ENCODE peak calls at places on chromosomes 11 and 22, in eight cellular contexts. I, A, R, U, K, Y, B and Z are unnamed samples.

GRCh38 chr11:46119352-46120216 is 1.7 kb downstream of the PHF21A start:
- DNase-seq in U (no peak), R (peak; percentile 59), A (peak; percentile 29), Y (peak; percentile 39), B (peak; percentile 73), K (peak; percentile 80), I (peak; percentile 74), Z (peak; percentile 56)

GRCh38 chr22:22833059-22833458 is 54.6 kb upstream of the IGLL5 start:
- DNase-seq in Y (no peak), A (no peak), K (no peak), U (no peak), B (no peak), I (no peak), R (no peak), Z (no peak)

GRCh38 chr11:64340671-64341335 is 799 bp downstream of the CCDC88B start:
- DNase-seq in U (no peak), I (peak; percentile 75), B (no peak), R (peak; percentile 87), K (no peak), Y (peak; percentile 61), A (no peak), Z (peak; percentile 72)

GRCh38 chr11:22192642-22193347 is at the start of gene ANO5:
- DNase-seq in A (peak; percentile 14), R (peak; percentile 74), Y (peak; percentile 78), I (peak; percentile 59), U (peak; percentile 71), B (peak; percentile 81), K (no peak), Z (peak; percentile 91)

GRCh38 chr11:131866535-131867400 is 496.4 kb downstream of the NTM start:
- DNase-seq in Y (no peak), I (no peak), K (no peak), R (no peak), B (no peak), U (no peak), A (no peak), Z (no peak)

GRCh38 chr22:23519442-23520177 is 60.5 kb downstream of the IGLL1 start:
- DNase-seq in A (no peak), U (no peak), R (no peak), B (no peak), K (no peak), I (peak; percentile 52), Y (no peak), Z (no peak)

GRCh38 chr22:21621891-21622623 is 7.8 kb downstream of the YDJC start:
- DNase-seq in Y (no peak), B (no peak), K (no peak), R (no peak), I (no peak), A (no peak), U (no peak), Z (no peak)

GRCh38 chr11:69081180-69081579 is 32.4 kb downstream of the TPCN2 start:
- DNase-seq in Y (no peak), U (no peak), K (no peak), I (no peak), R (no peak), A (no peak), B (no peak), Z (no peak)

GRCh38 chr11:27116684-27117083 is 76.1 kb downstream of the BBOX1 start:
- DNase-seq in B (no peak), R (no peak), U (no peak), I (no peak), A (no peak), Y (no peak), K (no peak), Z (no peak)

GRCh38 chr22:47369020-47369419 is 606.6 kb downstream of the TBC1D22A start:
- DNase-seq in K (no peak), U (no peak), R (no peak), Y (peak; percentile 10), B (no peak), A (no peak), I (no peak), Z (no peak)

GRCh38 chr11:19995131-19995530 is 165.1 kb downstream of the DBX1 start:
- DNase-seq in B (no peak), A (no peak), K (peak; percentile 88), I (no peak), Y (no peak), R (no peak), U (peak; percentile 56), Z (peak; percentile 27)

GRCh38 chr11:80523057-80523456 is 1082.2 kb upstream of the TENM4 start:
- DNase-seq in U (no peak), K (no peak), B (no peak), A (no peak), Y (no peak), I (no peak), R (no peak), Z (no peak)

GRCh38 chr22:28252539-28252938 is 333.5 kb upstream of the PITPNB start:
- DNase-seq in U (no peak), R (no peak), Y (no peak), B (no peak), I (no peak), K (no peak), A (no peak), Z (no peak)

GRCh38 chr11:33735426-33736147 is 636 bp downstream of the CD59 start:
- DNase-seq in R (peak; percentile 57), Y (peak; percentile 50), K (peak; percentile 34), U (no peak), I (peak; percentile 52), A (no peak), B (no peak), Z (peak; percentile 38)

GRCh38 chr11:101211407-101211975 is 81.9 kb upstream of the PGR start:
- DNase-seq in Y (no peak), B (no peak), I (no peak), U (no peak), A (no peak), R (no peak), K (no peak), Z (no peak)

GRCh38 chr11:64115751-64116522 is 50.0 kb downstream of the MACROD1 start:
- DNase-seq in Y (no peak), K (no peak), U (no peak), B (no peak), I (no peak), A (no peak), R (no peak), Z (no peak)

GRCh38 chr11:66727282-66727882 is 1.6 kb downstream of the SPTBN2 start:
- DNase-seq in B (peak; percentile 59), R (peak; percentile 34), I (peak; percentile 73), K (no peak), U (peak; percentile 51), Y (peak; percentile 34), A (no peak), Z (peak; percentile 88)

GRCh38 chr11:15794361-15795150 is 561.8 kb downstream of the SOX6 start:
- DNase-seq in I (no peak), R (no peak), B (no peak), K (no peak), U (no peak), A (no peak), Y (no peak), Z (no peak)

GRCh38 chr22:23175817-23176644 is 4.3 kb upstream of the BCR start:
- DNase-seq in A (no peak), B (no peak), Y (no peak), I (no peak), R (no peak), K (no peak), U (no peak), Z (no peak)

GRCh38 chr11:118104491-118104890 is 17.7 kb upstream of the SMIM35 start:
- DNase-seq in B (no peak), Y (no peak), K (no peak), A (no peak), I (no peak), R (no peak), U (no peak), Z (no peak)

GRCh38 chr11:74754507-74755255 is 6.0 kb downstream of the RNF169 start:
- DNase-seq in B (no peak), U (peak; percentile 39), I (no peak), A (no peak), Y (no peak), R (no peak), K (no peak), Z (no peak)

GRCh38 chr11:74756571-74756970 is 7.9 kb downstream of the RNF169 start:
- DNase-seq in U (no peak), A (no peak), K (peak; percentile 53), B (no peak), R (no peak), I (no peak), Y (no peak), Z (no peak)

GRCh38 chr11:74749965-74750296 is 1.3 kb downstream of the RNF169 start:
- DNase-seq in B (no peak), R (no peak), K (no peak), I (no peak), Y (no peak), U (no peak), A (no peak), Z (no peak)

GRCh38 chr11:74755395-74755995 is 6.8 kb downstream of the RNF169 start:
- DNase-seq in K (no peak), Y (no peak), I (no peak), B (no peak), A (no peak), R (no peak), U (no peak), Z (no peak)
- TF ChIP-seq EP300 in K (no peak), Y (no peak), I (no peak), B (no peak), A (no peak), R (no peak), U (no peak), Z (no peak)

GRCh38 chr11:127524618-127525017 is 524.0 kb upstream of the KIRREL3 start:
- DNase-seq in U (no peak), B (no peak), A (no peak), Y (no peak), I (no peak), R (no peak), K (no peak), Z (no peak)
- TF ChIP-seq EP300 in U (no peak), B (no peak), A (no peak), Y (no peak), I (no peak), R (no peak), K (no peak), Z (no peak)

GRCh38 chr11:7575841-7576451 is 62.1 kb downstream of the PPFIBP2 start:
- DNase-seq in Y (peak; percentile 74), B (no peak), R (peak; percentile 78), K (peak; percentile 26), U (peak; percentile 66), A (no peak), I (peak; percentile 57), Z (peak; percentile 32)

GRCh38 chr11:7577883-7578242 is 64.1 kb downstream of the PPFIBP2 start:
- DNase-seq in R (no peak), A (no peak), I (no peak), K (no peak), U (no peak), B (no peak), Y (no peak), Z (no peak)

GRCh38 chr11:7578276-7578955 is 64.6 kb downstream of the PPFIBP2 start:
- DNase-seq in K (no peak), A (no peak), Y (no peak), I (no peak), B (no peak), U (no peak), R (no peak), Z (no peak)

GRCh38 chr11:7576671-7577225 is 62.9 kb downstream of the PPFIBP2 start:
- DNase-seq in K (no peak), U (no peak), R (no peak), A (no peak), I (peak; percentile 56), B (peak; percentile 75), Y (no peak), Z (no peak)

GRCh38 chr11:7577226-7577882 is 63.6 kb downstream of the PPFIBP2 start:
- DNase-seq in U (no peak), K (no peak), R (peak; percentile 47), A (peak; percentile 28), I (peak; percentile 66), B (peak; percentile 87), Y (peak; percentile 39), Z (no peak)
- TF ChIP-seq EP300 in U (no peak), K (no peak), R (no peak), A (peak; percentile 75), I (no peak), B (no peak), Y (no peak), Z (no peak)

GRCh38 chr11:103035216-103035615 is 56.7 kb downstream of the DCUN1D5 start:
- DNase-seq in Y (no peak), B (no peak), U (no peak), I (no peak), K (no peak), A (no peak), R (no peak), Z (no peak)
- TF ChIP-seq EP300 in Y (no peak), B (no peak), U (no peak), I (no peak), K (no peak), A (no peak), R (no peak), Z (no peak)